ENCODE peak calls at places on chromosomes 11 and 22, in six cellular contexts. Y is activated naive CD4-positive, alpha-beta T cell; V is T-helper 2 cell; L is HFF-Myc; P is H7; K is GM23338. M is an unnamed sample.

GRCh38 chr11:9625728-9626127 is 38.1 kb upstream of the SWAP70 start:
- DNase-seq in Y (no peak), V (no peak), L (no peak), P (no peak), K (no peak), M (no peak)

GRCh38 chr11:65529475-65530156 is 4.7 kb downstream of the SCYL1 start:
- DNase-seq in Y (no peak), V (no peak), L (no peak), P (peak), K (no peak), M (no peak)

GRCh38 chr11:69637956-69638871 is 2.7 kb upstream of the CCND1 start:
- DNase-seq in Y (no peak), V (no peak), L (no peak), P (peak), K (peak), M (no peak)

GRCh38 chr11:77142091-77142975 is 14.3 kb downstream of the MYO7A start:
- DNase-seq in Y (no peak), V (peak), L (no peak), P (no peak), K (no peak), M (no peak)

GRCh38 chr22:50548046-50548912 is 2.6 kb downstream of the KLHDC7B start:
- DNase-seq in Y (peak), V (peak), L (no peak), P (peak), K (no peak), M (no peak)

GRCh38 chr22:24693359-24693758 is 81.2 kb downstream of the PIWIL3 start:
- DNase-seq in Y (no peak), V (no peak), L (no peak), P (no peak), K (no peak), M (no peak)

GRCh38 chr11:18650859-18651557 is 16.9 kb upstream of the SPTY2D1 start:
- DNase-seq in Y (no peak), V (peak), L (peak), P (peak), K (peak), M (no peak)

GRCh38 chr22:50730941-50731661 is 6.9 kb upstream of the ACR start:
- DNase-seq in Y (no peak), V (no peak), L (no peak), P (peak), K (peak), M (no peak)

GRCh38 chr11:116193321-116194114 is 579.3 kb downstream of the BUD13 start:
- DNase-seq in Y (no peak), V (no peak), L (peak), P (peak), K (peak), M (no peak)

GRCh38 chr22:47055921-47056320 is 293.5 kb downstream of the TBC1D22A start:
- DNase-seq in Y (no peak), V (no peak), L (no peak), P (no peak), K (no peak), M (no peak)

GRCh38 chr22:20761536-20761935 is 12.4 kb upstream of the SERPIND1 start:
- DNase-seq in Y (no peak), V (no peak), L (no peak), P (no peak), K (no peak), M (no peak)

GRCh38 chr22:49733631-49734030 is 94.0 kb downstream of the BRD1 start:
- DNase-seq in Y (no peak), V (no peak), L (no peak), P (peak), K (no peak), M (no peak)

GRCh38 chr11:32088117-32088941 is 2.5 kb upstream of the RCN1 start:
- DNase-seq in Y (no peak), V (no peak), L (peak), P (no peak), K (no peak), M (no peak)

GRCh38 chr22:30827646-30828045 is 133.0 kb downstream of the OSBP2 start:
- DNase-seq in Y (no peak), V (no peak), L (no peak), P (no peak), K (no peak), M (no peak)

GRCh38 chr11:113023228-113023627 is 62.0 kb downstream of the NCAM1 start:
- DNase-seq in Y (no peak), V (no peak), L (no peak), P (no peak), K (no peak), M (peak)

M was measured in BJ.